ENCODE peak calls at places on chromosomes 4 and X, in five cellular contexts. G is heart right ventricle, K is pancreas, J is AG09309, P is GM06990. F is an unnamed sample.

GRCh38 chr4:26753642-26754041 is 107.0 kb upstream of the STIM2 start:
- DNase-seq in G (peak), K (no peak), J (peak), P (no peak), F (no peak)

GRCh38 chr4:41142946-41143720 is 71.2 kb downstream of the APBB2 start:
- DNase-seq in G (peak), K (no peak), J (peak), P (no peak), F (no peak)

GRCh38 chrX:119729408-119730201 is 28.8 kb upstream of the SOWAHD start:
- DNase-seq in G (peak), K (no peak), J (peak), P (no peak), F (peak)

GRCh38 chrX:123731987-123732678 is 719 bp downstream of the THOC2 start:
- DNase-seq in G (no peak), K (peak), J (no peak), P (peak), F (no peak)

GRCh38 chr4:37885496-37885895 is 5.4 kb upstream of the TBC1D1 start:
- DNase-seq in G (peak), K (no peak), J (no peak), P (no peak), F (no peak)

GRCh38 chr4:40289366-40290188 is 45.6 kb upstream of the CHRNA9 start:
- DNase-seq in G (no peak), K (no peak), J (no peak), P (no peak), F (no peak)

GRCh38 chr4:48343531-48343930 is 2.2 kb downstream of the SLAIN2 start:
- DNase-seq in G (no peak), K (no peak), J (no peak), P (no peak), F (no peak)

GRCh38 chrX:133542476-133542875 is 127.2 kb upstream of the GPC4 start:
- DNase-seq in G (no peak), K (no peak), J (peak), P (no peak), F (no peak)

GRCh38 chr4:74376888-74377483 is 12.0 kb downstream of the EREG start:
- DNase-seq in G (no peak), K (no peak), J (peak), P (no peak), F (no peak)

GRCh38 chrX:13029831-13030771 is 14.3 kb downstream of the FAM9C start:
- DNase-seq in G (peak), K (no peak), J (no peak), P (no peak), F (no peak)

GRCh38 chr4:53313510-53313909 is 52.4 kb downstream of the SCFD2 start:
- DNase-seq in G (no peak), K (no peak), J (no peak), P (no peak), F (no peak)

GRCh38 chrX:130669233-130669632 is 233.8 kb downstream of the ENOX2 start:
- DNase-seq in G (no peak), K (no peak), J (no peak), P (no peak), F (no peak)

GRCh38 chr4:165207016-165207430 is 338 bp upstream of the KLHL2 start:
- DNase-seq in G (peak), K (peak), J (no peak), P (no peak), F (no peak)

GRCh38 chr4:2689114-2689513 is 67.0 kb downstream of the TNIP2 start:
- DNase-seq in G (no peak), K (no peak), J (no peak), P (no peak), F (no peak)

GRCh38 chr4:121195649-121196048 is 31.5 kb upstream of the TNIP3 start:
- DNase-seq in G (no peak), K (no peak), J (no peak), P (no peak), F (no peak)

GRCh38 chrX:31609130-31609529 is 537.3 kb upstream of the FTHL17 start:
- DNase-seq in G (no peak), K (no peak), J (peak), P (no peak), F (no peak)

GRCh38 chr4:38069271-38069760 is 109.1 kb downstream of the PTTG2 start:
- DNase-seq in G (no peak), K (no peak), J (no peak), P (no peak), F (no peak)

GRCh38 chr4:189858445-189858844 is 82.2 kb upstream of the FRG1 start:
- DNase-seq in G (no peak), K (no peak), J (no peak), P (no peak), F (no peak)

GRCh38 chrX:130994671-130995070 is 63.5 kb upstream of the ARHGAP36 start:
- DNase-seq in G (no peak), K (no peak), J (no peak), P (no peak), F (no peak)

GRCh38 chr4:68176904-68177303 is 47.2 kb upstream of the TMPRSS11F start:
- DNase-seq in G (no peak), K (no peak), J (no peak), P (no peak), F (no peak)

GRCh38 chr4:68180858-68181531 is 51.3 kb upstream of the TMPRSS11F start:
- DNase-seq in G (no peak), K (no peak), J (no peak), P (no peak), F (no peak)

GRCh38 chr4:68176500-68176899 is 46.8 kb upstream of the TMPRSS11F start:
- DNase-seq in G (no peak), K (no peak), J (no peak), P (no peak), F (no peak)

GRCh38 chr4:68175562-68176155 is 46.0 kb upstream of the TMPRSS11F start:
- DNase-seq in G (peak), K (no peak), J (peak), P (no peak), F (no peak)
- TF ChIP-seq CTCF in G (peak), K (no peak), J (peak), P (peak), F (peak)

GRCh38 chr4:127352220-127352619 is 280.5 kb upstream of the INTU start:
- DNase-seq in G (no peak), K (no peak), J (no peak), P (no peak), F (no peak)
- TF ChIP-seq CTCF in G (no peak), K (no peak), J (no peak), P (no peak), F (no peak)

GRCh38 chr4:126916626-126917140 is 716.1 kb upstream of the INTU start:
- DNase-seq in G (no peak), K (no peak), J (peak), P (no peak), F (no peak)
- TF ChIP-seq CTCF in G (no peak), K (no peak), J (peak), P (no peak), F (no peak)

DNA sequence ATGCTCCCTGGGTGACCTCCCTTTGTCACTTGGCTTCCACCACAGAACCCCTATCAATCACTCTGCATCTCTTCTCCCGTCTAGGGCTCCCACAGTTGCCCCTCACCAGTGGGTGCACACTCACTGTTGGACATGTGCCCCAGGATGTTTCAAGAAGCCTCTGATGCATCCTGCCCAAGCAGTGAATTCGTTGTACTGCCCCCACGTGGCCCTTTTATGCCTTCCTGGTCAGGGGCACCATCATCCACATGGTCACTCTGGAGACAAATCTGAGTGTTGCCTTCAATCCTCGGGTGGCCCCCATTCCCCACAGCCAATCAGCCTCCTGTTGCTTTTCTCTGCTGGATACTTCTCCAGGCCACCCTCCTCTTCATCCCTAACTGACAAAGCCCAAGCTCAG is 12.2 kb downstream of the ITIH6 start:
- DNase-seq in G (no peak), K (no peak), J (no peak), P (no peak), F (no peak)
- TF ChIP-seq CTCF in G (peak), K (no peak), J (peak), P (peak), F (no peak)

GRCh38 chrX:140507982-140508305 is 3.1 kb upstream of the SOX3 start:
- DNase-seq in G (no peak), K (peak), J (no peak), P (no peak), F (no peak)
- TF ChIP-seq CTCF in G (no peak), K (no peak), J (no peak), P (no peak), F (peak)

DNA sequence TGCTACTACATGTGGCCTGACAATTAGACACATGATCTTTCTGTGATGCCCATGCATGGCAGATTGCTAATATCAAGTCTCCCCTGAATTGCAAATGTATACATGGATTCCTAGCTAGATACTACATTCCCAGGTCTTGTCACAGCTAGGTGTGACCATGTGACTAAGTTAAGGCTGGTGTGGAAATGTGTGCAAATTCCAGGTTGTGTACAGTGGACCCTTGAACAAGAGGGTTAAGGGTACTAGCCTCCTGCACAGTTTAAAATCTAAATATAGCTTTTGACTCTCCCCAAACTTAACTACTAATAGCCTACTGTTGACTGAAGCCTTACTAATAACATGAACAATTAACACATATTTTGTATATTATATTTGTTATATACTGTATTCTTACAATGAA is 48.4 kb downstream of the HSD17B13 start:
- DNase-seq in G (no peak), K (no peak), J (no peak), P (no peak), F (no peak)
- TF ChIP-seq CTCF in G (no peak), K (no peak), J (no peak), P (no peak), F (no peak)

DNA sequence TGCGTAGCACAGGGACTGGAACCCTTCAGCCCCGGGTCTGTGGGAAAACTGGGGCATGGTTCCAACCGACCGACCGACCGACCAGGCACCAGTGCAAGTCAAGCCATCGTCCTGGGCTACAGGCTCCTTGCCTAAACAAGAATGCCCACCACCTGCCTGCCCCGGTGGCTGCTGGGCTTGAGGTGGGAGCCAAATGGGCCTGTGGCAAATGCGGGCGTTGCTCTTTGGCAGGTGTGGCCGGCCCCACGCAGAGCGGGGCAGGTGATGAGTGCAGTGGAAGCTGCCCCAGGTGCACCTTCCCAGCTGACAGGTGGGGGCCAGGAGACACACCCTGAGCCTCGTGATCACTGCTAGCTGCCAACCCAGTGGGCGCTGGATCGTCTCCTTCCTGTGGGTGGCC is 77.9 kb downstream of the MTMR1 start:
- DNase-seq in G (no peak), K (peak), J (no peak), P (no peak), F (no peak)
- TF ChIP-seq CTCF in G (no peak), K (no peak), J (no peak), P (no peak), F (no peak)

F was measured in dorsolateral prefrontal cortex.